ENCODE peak calls at places on chromosomes 6 and 20, in six cellular contexts. F is NB4; I is kidney; D is CD8-positive, alpha-beta T cell; G is progenitor cell of endocrine pancreas; O is neural progenitor cell. K is an unnamed sample.

GRCh38 chr20:1824834-1825233 is 70.4 kb upstream of the SIRPA start:
- DNase-seq in F (no peak), I (no peak), D (no peak), G (no peak), O (no peak), K (no peak)

GRCh38 chr20:38859070-38859690 is 53.7 kb downstream of the PPP1R16B start:
- DNase-seq in F (peak; percentile 76), I (no peak), D (peak; percentile 48), G (no peak), O (no peak), K (no peak)

GRCh38 chr6:161903584-161904232 is 629.8 kb upstream of the AGPAT4 start:
- DNase-seq in F (no peak), I (no peak), D (no peak), G (no peak), O (no peak), K (no peak)

GRCh38 chr6:11795403-11795802 is 16.8 kb upstream of the ADTRP start:
- DNase-seq in F (no peak), I (no peak), D (no peak), G (no peak), O (no peak), K (no peak)

GRCh38 chr6:84061613-84062398 is 28.2 kb downstream of the MRAP2 start:
- DNase-seq in F (no peak), I (no peak), D (no peak), G (no peak), O (no peak), K (no peak)

GRCh38 chr6:132333639-132334516 is 67.4 kb downstream of the MOXD1 start:
- DNase-seq in F (no peak), I (no peak), D (no peak), G (peak; percentile 20), O (no peak), K (no peak)

GRCh38 chr6:43770417-43771209 is 602 bp downstream of the VEGFA start:
- DNase-seq in F (peak; percentile 86), I (peak; percentile 92), D (no peak), G (peak; percentile 28), O (peak; percentile 79), K (peak; percentile 67)

GRCh38 chr6:74115674-74116073 is 419.7 kb downstream of the CD109 start:
- DNase-seq in F (peak; percentile 20), I (no peak), D (no peak), G (no peak), O (no peak), K (no peak)

GRCh38 chr6:80523531-80523970 is 417.1 kb downstream of the BCKDHB start:
- DNase-seq in F (no peak), I (peak; percentile 60), D (no peak), G (no peak), O (peak; percentile 81), K (no peak)

GRCh38 chr6:97919631-97920030 is 636.6 kb upstream of the MMS22L start:
- DNase-seq in F (no peak), I (no peak), D (no peak), G (no peak), O (no peak), K (no peak)

GRCh38 chr20:31833931-31834521 is 11.4 kb downstream of the FOXS1 start:
- DNase-seq in F (no peak), I (no peak), D (no peak), G (no peak), O (no peak), K (no peak)

GRCh38 chr6:159074120-159074684 is 29.4 kb upstream of the TAGAP start:
- DNase-seq in F (peak; percentile 44), I (no peak), D (no peak), G (no peak), O (peak; percentile 54), K (no peak)

GRCh38 chr6:79305020-79305419 is 70.5 kb upstream of the HMGN3 start:
- DNase-seq in F (no peak), I (no peak), D (no peak), G (no peak), O (no peak), K (no peak)
- TF ChIP-seq CTCF in F (no peak), I (no peak), D (no peak), G (no peak), O (no peak), K (no peak)

DNA sequence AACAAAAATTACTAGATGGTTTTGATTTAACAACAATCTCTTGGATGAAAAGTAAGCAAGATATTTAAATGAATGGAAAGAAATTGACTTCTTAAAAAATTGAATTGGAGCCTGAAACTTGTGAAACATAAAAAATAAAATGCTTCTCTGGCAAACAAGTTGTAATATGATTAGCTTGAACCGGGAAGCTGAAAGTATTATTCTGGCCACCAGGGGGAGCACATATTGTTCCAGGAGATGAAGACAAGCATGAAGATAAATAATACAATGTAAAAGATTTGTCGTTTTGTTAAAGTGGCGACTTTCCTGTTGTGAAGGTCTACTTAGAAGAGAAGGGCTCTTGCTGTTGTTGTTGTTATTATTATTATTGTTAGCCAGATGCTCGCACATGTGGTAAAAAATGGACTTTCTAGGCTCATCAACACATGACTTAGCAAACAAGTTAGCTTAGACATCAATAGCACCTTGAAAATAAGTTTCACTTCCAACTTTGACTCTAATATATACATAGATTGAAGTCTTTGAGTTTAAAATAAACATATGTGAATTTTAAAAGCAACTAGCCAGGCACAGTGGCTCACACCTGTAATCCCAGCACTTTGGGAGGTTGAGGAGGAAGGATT is 14.2 kb downstream of the PAX1 start:
- DNase-seq in F (peak; percentile 68), I (no peak), D (no peak), G (no peak), O (peak; percentile 71), K (peak; percentile 67)
- TF ChIP-seq CTCF in F (peak; percentile 73), I (peak; percentile 66), D (peak; percentile 72), G (peak; percentile 85), O (peak; percentile 94), K (peak; percentile 92)

DNA sequence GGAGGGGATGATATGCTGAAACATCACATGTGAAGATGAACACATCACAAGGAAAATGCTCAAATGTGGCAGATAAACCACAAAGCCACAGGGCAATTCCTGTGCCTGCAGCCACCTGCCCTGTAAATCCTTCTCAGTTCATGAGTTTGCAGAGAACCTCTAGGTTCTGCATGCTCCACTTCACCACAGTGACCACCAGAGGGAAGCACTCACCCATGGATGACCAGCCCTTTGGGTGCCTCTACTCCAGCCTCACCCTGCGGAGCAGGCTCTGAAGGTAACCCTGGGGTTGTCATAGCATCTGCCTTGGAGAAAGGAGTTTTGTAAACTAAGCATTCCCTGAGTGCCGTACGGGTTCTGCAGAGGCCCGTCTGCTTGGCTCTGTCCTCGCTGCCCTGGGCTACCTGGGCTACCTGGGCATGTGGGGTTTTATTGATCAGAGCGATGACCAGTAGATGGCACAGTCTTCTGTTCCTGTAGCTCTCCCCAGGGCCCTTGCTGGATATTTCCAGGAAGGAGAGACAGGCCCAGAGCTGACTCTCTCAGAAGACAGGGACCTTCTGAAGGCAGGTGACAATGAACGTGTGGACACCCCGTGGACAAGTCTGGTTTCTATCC is 31.7 kb upstream of the CST1 start:
- DNase-seq in F (peak; percentile 54), I (no peak), D (no peak), G (no peak), O (peak; percentile 46), K (peak; percentile 79)
- TF ChIP-seq CTCF in F (peak; percentile 91), I (peak; percentile 39), D (peak; percentile 20), G (peak; percentile 62), O (peak; percentile 64), K (peak; percentile 89)

GRCh38 chr6:106609699-106610098 is 19.6 kb downstream of the RTN4IP1 start:
- DNase-seq in F (peak; percentile 60), I (no peak), D (peak; percentile 25), G (no peak), O (peak; percentile 32), K (peak; percentile 22)
- TF ChIP-seq CTCF in F (peak; percentile 55), I (peak; percentile 37), D (no peak), G (peak; percentile 50), O (peak; percentile 47), K (peak; percentile 54)

K was measured in DND-41.